ENCODE peak calls at places on chromosomes 11 and 22, in four cellular contexts. One of them, this sample, is unnamed.

GRCh38 chr22:22181515-22181959 is 63.0 kb upstream of the VPREB1 start:
- DNase-seq in choroid plexus epithelial cell: no peak
- DNase-seq in AG09309: no peak
- DNase-seq in tibial artery: no peak
- DNase-seq in this sample: no peak

GRCh38 chr11:13337986-13338436 is 60.4 kb downstream of the BMAL1 start:
- DNase-seq in choroid plexus epithelial cell: peak; percentile 89
- DNase-seq in AG09309: peak; percentile 21
- DNase-seq in tibial artery: no peak
- DNase-seq in this sample: peak; percentile 79

GRCh38 chr22:29263791-29264216 is 4.0 kb downstream of the RHBDD3 start:
- DNase-seq in choroid plexus epithelial cell: no peak
- DNase-seq in AG09309: no peak
- DNase-seq in tibial artery: peak; percentile 59
- DNase-seq in this sample: no peak

GRCh38 chr22:49903322-49904039 is 14.8 kb downstream of the ALG12 start:
- DNase-seq in choroid plexus epithelial cell: no peak
- DNase-seq in AG09309: no peak
- DNase-seq in tibial artery: no peak
- DNase-seq in this sample: no peak

GRCh38 chr11:1121343-1122331 is 36.1 kb upstream of the MUC5AC start:
- DNase-seq in choroid plexus epithelial cell: peak; percentile 9
- DNase-seq in AG09309: no peak
- DNase-seq in tibial artery: peak; percentile 44
- DNase-seq in this sample: no peak

GRCh38 chr11:612201-612960 is 3.4 kb downstream of the IRF7 start:
- DNase-seq in choroid plexus epithelial cell: peak; percentile 38
- DNase-seq in AG09309: no peak
- DNase-seq in tibial artery: no peak
- DNase-seq in this sample: no peak

GRCh38 chr22:39469681-39470461 is 13.1 kb downstream of the MGAT3 start:
- DNase-seq in choroid plexus epithelial cell: no peak
- DNase-seq in AG09309: no peak
- DNase-seq in tibial artery: no peak
- DNase-seq in this sample: no peak

GRCh38 chr22:23997092-23997491 is 8.2 kb downstream of the GSTT4 start:
- DNase-seq in choroid plexus epithelial cell: no peak
- DNase-seq in AG09309: no peak
- DNase-seq in tibial artery: no peak
- DNase-seq in this sample: no peak

GRCh38 chr11:28794405-28794804 is 686.2 kb downstream of the METTL15 start:
- DNase-seq in choroid plexus epithelial cell: peak; percentile 13
- DNase-seq in AG09309: no peak
- DNase-seq in tibial artery: no peak
- DNase-seq in this sample: no peak

GRCh38 chr11:92423635-92424034 is 199.0 kb downstream of the FAT3 start:
- DNase-seq in choroid plexus epithelial cell: no peak
- DNase-seq in AG09309: no peak
- DNase-seq in tibial artery: no peak
- DNase-seq in this sample: no peak
- TF ChIP-seq CTCF in choroid plexus epithelial cell: no peak
- TF ChIP-seq CTCF in AG09309: no peak
- TF ChIP-seq CTCF in tibial artery: no peak
- TF ChIP-seq CTCF in this sample: no peak

DNA sequence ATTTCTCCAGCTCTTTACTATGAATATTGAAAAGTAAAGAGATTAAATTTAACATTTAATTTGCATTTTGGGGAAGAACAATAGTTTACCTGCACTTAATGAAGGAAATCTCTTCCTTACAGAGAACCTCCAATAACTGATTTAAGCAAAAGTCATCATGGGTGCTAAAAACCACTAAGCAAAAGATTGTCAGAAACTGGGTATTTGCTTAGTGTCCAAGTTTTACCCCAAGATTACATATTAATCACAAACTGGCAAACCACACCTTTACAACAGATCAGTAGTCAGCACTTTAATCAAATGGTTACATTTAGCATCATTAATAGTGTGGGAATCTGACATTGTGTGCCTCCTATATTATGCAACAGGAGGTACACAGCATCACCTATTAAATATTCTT is 2.7 kb downstream of the ZBTB44 start:
- DNase-seq in choroid plexus epithelial cell: no peak
- DNase-seq in AG09309: no peak
- DNase-seq in tibial artery: no peak
- DNase-seq in this sample: no peak
- H3K4me3 ChIP-seq in choroid plexus epithelial cell: no peak overlapping the region
- H3K4me3 ChIP-seq in AG09309: no peak overlapping the region
- H3K4me3 ChIP-seq in tibial artery: no peak overlapping the region
- H3K4me3 ChIP-seq in this sample: no peak overlapping the region

GRCh38 chr11:47220401-47220821 is 5.6 kb downstream of the DDB2 start:
- DNase-seq in choroid plexus epithelial cell: peak; percentile 74
- DNase-seq in AG09309: peak; percentile 20
- DNase-seq in tibial artery: no peak
- DNase-seq in this sample: peak; percentile 47

GRCh38 chr11:47215366-47215925 is 672 bp downstream of the DDB2 start:
- DNase-seq in choroid plexus epithelial cell: no peak
- DNase-seq in AG09309: no peak
- DNase-seq in tibial artery: no peak
- DNase-seq in this sample: no peak

GRCh38 chr11:47213985-47214564 is 699 bp upstream of the DDB2 start:
- DNase-seq in choroid plexus epithelial cell: peak; percentile 82
- DNase-seq in AG09309: peak; percentile 52
- DNase-seq in tibial artery: peak; percentile 98
- DNase-seq in this sample: peak; percentile 85

GRCh38 chr11:47212938-47213337 is 1.8 kb upstream of the DDB2 start:
- DNase-seq in choroid plexus epithelial cell: no peak
- DNase-seq in AG09309: no peak
- DNase-seq in tibial artery: no peak
- DNase-seq in this sample: no peak

GRCh38 chr11:47216141-47216798 is 1.5 kb downstream of the DDB2 start:
- DNase-seq in choroid plexus epithelial cell: peak; percentile 64
- DNase-seq in AG09309: peak; percentile 57
- DNase-seq in tibial artery: peak; percentile 78
- DNase-seq in this sample: peak; percentile 88
- TF ChIP-seq CTCF in choroid plexus epithelial cell: peak; percentile 7
- TF ChIP-seq CTCF in AG09309: no peak
- TF ChIP-seq CTCF in tibial artery: no peak
- TF ChIP-seq CTCF in this sample: no peak

DNA sequence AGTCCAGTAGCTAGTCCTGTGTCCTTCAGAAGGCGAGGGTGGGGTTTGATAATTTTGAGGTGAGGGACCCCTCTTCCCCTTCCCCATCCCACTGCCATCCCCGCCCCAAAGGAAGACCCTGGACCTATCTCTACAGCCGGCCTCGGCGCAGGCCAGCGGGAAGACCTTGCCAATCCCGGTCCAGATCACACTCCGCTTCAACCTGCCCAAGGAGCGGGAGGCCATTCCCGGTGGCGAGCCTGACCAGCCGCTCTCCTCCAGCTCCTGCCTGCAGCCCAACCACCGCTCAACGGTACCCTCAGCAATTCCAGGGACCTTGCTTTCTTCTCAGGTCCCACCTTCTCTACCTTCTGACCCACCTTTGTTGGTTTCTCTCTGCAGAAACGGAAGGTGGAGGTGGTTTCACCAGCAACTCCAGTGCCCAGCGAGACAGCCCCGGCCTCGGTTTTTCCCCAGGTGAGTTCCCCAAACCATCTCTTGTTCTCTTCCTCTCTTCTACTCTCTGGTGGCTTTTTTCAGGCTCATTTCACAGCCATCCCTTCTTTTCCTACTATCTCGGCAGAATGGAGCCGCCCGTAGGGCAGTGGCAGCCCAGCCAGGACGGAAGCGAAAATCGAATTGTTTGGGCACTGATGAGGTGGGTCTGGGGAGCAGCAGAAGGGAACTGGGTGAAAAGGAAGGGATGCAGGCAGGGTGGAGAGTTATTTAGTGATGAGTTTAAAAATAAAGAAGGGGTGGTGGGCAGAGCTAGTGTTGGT is 1.3 kb downstream of the KAT5 start:
- DNase-seq in choroid plexus epithelial cell: no peak
- DNase-seq in AG09309: no peak
- DNase-seq in tibial artery: peak; percentile 61
- DNase-seq in this sample: no peak
- H3K4me3 ChIP-seq in choroid plexus epithelial cell: peak overlapping the region; percentile 88
- H3K4me3 ChIP-seq in AG09309: peak overlapping the region; percentile 59
- H3K4me3 ChIP-seq in tibial artery: peak overlapping the region; percentile 58
- H3K4me3 ChIP-seq in this sample: no peak overlapping the region

DNA sequence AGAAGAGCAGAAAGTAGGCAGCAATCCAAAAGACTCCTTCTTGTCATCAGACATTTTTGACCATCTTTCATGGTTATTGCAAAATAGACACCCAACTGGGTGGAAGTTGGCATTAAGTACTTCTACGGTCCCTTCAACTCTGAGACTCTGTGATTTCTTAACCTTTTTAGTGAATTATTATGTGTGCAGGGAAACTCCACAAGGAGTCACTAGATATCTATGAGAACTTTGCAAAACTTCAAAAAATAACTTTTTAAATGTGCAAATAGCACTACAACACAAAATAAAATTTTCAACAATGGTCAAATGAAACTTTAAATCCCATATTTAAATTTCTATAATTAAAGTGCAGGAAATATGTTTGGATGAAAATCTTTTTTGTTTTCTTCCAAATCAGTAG is 88.7 kb downstream of the SLC17A6 start:
- DNase-seq in choroid plexus epithelial cell: peak; percentile 10
- DNase-seq in AG09309: no peak
- DNase-seq in tibial artery: no peak
- DNase-seq in this sample: no peak
- TF ChIP-seq CTCF in choroid plexus epithelial cell: peak; percentile 29
- TF ChIP-seq CTCF in AG09309: peak; percentile 15
- TF ChIP-seq CTCF in tibial artery: no peak
- TF ChIP-seq CTCF in this sample: peak; percentile 5

DNA sequence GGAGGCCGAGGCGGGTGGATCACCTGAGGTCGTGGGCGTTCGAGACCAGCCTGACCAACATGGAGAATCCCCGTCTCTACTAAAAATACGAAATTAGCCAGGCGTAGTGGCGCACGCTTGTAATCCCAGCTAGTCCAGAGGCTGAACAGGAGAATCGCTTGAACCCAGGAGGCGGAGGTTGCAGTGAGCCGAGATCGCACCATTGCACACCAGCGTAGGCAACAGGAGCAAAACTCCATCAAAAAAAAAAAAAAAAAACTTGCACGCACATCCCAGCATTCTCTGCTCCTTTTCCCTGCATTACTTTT is 934 bp upstream of the ATL3 start:
- DNase-seq in choroid plexus epithelial cell: no peak
- DNase-seq in AG09309: no peak
- DNase-seq in tibial artery: no peak
- DNase-seq in this sample: no peak
- H3K4me3 ChIP-seq in choroid plexus epithelial cell: no peak overlapping the region
- H3K4me3 ChIP-seq in AG09309: no peak overlapping the region
- H3K4me3 ChIP-seq in tibial artery: no peak overlapping the region
- H3K4me3 ChIP-seq in this sample: no peak overlapping the region

DNA sequence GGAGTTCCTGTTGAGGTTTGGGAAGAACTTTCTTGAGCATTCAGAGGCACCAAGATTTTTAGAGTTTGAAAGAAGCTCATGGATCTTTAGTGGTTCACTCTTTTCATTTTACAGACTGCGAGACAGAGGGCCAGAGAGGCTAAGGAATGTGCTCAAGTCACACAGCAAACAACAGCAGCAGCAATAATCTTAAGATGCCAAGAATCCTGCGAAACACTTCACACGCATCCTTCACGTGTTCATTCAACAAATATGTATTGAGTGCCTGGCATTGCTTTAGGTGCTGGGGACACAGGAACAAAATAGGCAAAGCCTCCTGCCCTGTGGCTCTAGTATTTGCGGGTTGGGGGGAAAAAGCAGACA is 987 bp upstream of the TMPRSS13 start:
- DNase-seq in choroid plexus epithelial cell: no peak
- DNase-seq in AG09309: no peak
- DNase-seq in tibial artery: peak; percentile 25
- DNase-seq in this sample: no peak
- TF ChIP-seq CTCF in choroid plexus epithelial cell: no peak
- TF ChIP-seq CTCF in AG09309: no peak
- TF ChIP-seq CTCF in tibial artery: no peak
- TF ChIP-seq CTCF in this sample: no peak

GRCh38 chr22:44685384-44686056 is 16.5 kb upstream of the PRR5 start:
- DNase-seq in choroid plexus epithelial cell: peak; percentile 72
- DNase-seq in AG09309: no peak
- DNase-seq in tibial artery: no peak
- DNase-seq in this sample: no peak
- H3K4me3 ChIP-seq in choroid plexus epithelial cell: no peak overlapping the region
- H3K4me3 ChIP-seq in AG09309: no peak overlapping the region
- H3K4me3 ChIP-seq in tibial artery: no peak overlapping the region
- H3K4me3 ChIP-seq in this sample: no peak overlapping the region

This sample was measured in astrocyte of the spinal cord.